ENCODE peak calls at places on chromosome 13, in seven cellular contexts. V is BE2C; E is NCI-H1105 treated with DMSO at 0.1 percent for 48 hours; S is mucosa of gallbladder; L is brain pericyte; O is ELF-1; A is stimulated activated CD8-positive, alpha-beta memory T cell treated with anti-CD3 and anti-CD28 coated beads, Interleukin-12 subunit alpha, Interleukin-12 subunit beta, amount 100 ng/mL, for 4 hours. T is an unnamed sample.
A peak's percentile ranks its signal among the peaks of the same experiment; 100 is the strongest.

GRCh38 chr13:93534181-93534700 is 307.6 kb downstream of the GPC6 start:
- DNase-seq in A (no peak), E (no peak), V (no peak), O (no peak), L (no peak), S (no peak), T (no peak)

GRCh38 chr13:112331675-112332074 is 44.5 kb upstream of the SPACA7 start:
- DNase-seq in V (no peak), S (no peak), L (no peak), A (no peak), O (peak; percentile 43), E (no peak), T (no peak)

GRCh38 chr13:62357887-62358645 is 942.4 kb upstream of the PCDH20 start:
- DNase-seq in S (no peak), L (peak; percentile 10), O (peak; percentile 83), V (peak; percentile 73), A (no peak), E (peak; percentile 62), T (peak; percentile 48)

GRCh38 chr13:42486711-42487198 is 87.2 kb upstream of the TNFSF11 start:
- DNase-seq in E (peak; percentile 3), A (no peak), V (no peak), O (no peak), L (peak; percentile 85), S (no peak), T (peak; percentile 48)

GRCh38 chr13:44022196-44022595 is 142.5 kb downstream of the LACC1 start:
- DNase-seq in V (no peak), L (no peak), E (no peak), S (no peak), O (no peak), A (no peak), T (peak; percentile 11)

GRCh38 chr13:19632915-19633339 is 532 bp upstream of the MPHOSPH8 start:
- DNase-seq in L (no peak), S (no peak), E (no peak), O (no peak), V (no peak), A (no peak), T (no peak)

GRCh38 chr13:19587635-19588300 is 26.4 kb upstream of the TPTE2 start:
- DNase-seq in O (peak; percentile 67), V (peak; percentile 43), A (no peak), S (peak; percentile 25), E (peak; percentile 16), L (no peak), T (peak; percentile 9)

GRCh38 chr13:71242191-71242590 is 624.8 kb downstream of the DACH1 start:
- DNase-seq in V (no peak), O (no peak), S (no peak), L (no peak), A (no peak), E (peak; percentile 64), T (no peak)

GRCh38 chr13:25806304-25806974 is 245.4 kb downstream of the SHISA2 start:
- DNase-seq in V (no peak), E (no peak), L (no peak), O (no peak), S (no peak), A (no peak), T (no peak)

GRCh38 chr13:77300176-77301141 is 26.4 kb downstream of the MYCBP2 start:
- DNase-seq in A (no peak), O (no peak), V (no peak), E (no peak), L (no peak), S (no peak), T (peak; percentile 33)

GRCh38 chr13:90868321-90868920 is 479.1 kb upstream of the MIR17HG start:
- DNase-seq in S (no peak), L (no peak), E (no peak), V (peak; percentile 46), A (no peak), O (no peak), T (no peak)

GRCh38 chr13:26247011-26247410 is 6.9 kb upstream of the CDK8 start:
- DNase-seq in V (no peak), L (no peak), A (no peak), O (no peak), E (peak; percentile 33), S (no peak), T (no peak)

GRCh38 chr13:75452564-75452963 is 29.4 kb downstream of the TBC1D4 start:
- DNase-seq in A (no peak), O (no peak), S (no peak), V (no peak), E (no peak), L (no peak), T (no peak)

T was measured in H4.